ENCODE peak calls at places on chromosome X, in seven cellular contexts. O is heart left ventricle, J is A549, K is endothelial cell of umbilical vein, I is IMR-90, Z is body of pancreas, S is stomach. Y is an unnamed sample.

GRCh38 chrX:10085223-10085622 is 71.6 kb upstream of the CLCN4 start:
- DNase-seq in O (no peak), K (peak; percentile 51), I (no peak), Z (no peak), S (no peak), J (no peak), Y (no peak)

GRCh38 chrX:25941087-25941486 is 197.1 kb upstream of the MAGEB18 start:
- DNase-seq in I (peak; percentile 7), Z (no peak), S (no peak), K (peak; percentile 61), O (no peak), J (no peak), Y (no peak)

GRCh38 chrX:72382199-72382590 is 76.5 kb upstream of the CITED1 start:
- DNase-seq in S (no peak), O (no peak), Z (no peak), J (no peak), I (no peak), K (no peak), Y (no peak)

GRCh38 chrX:96715412-96715940 is 30.8 kb downstream of the DIAPH2 start:
- DNase-seq in I (peak; percentile 78), O (no peak), J (no peak), K (no peak), S (no peak), Z (no peak), Y (no peak)

GRCh38 chrX:53261573-53261972 is 19.8 kb downstream of the IQSEC2 start:
- DNase-seq in K (no peak), S (no peak), Z (no peak), J (no peak), O (no peak), I (no peak), Y (no peak)

GRCh38 chrX:67587946-67588624 is 44.3 kb downstream of the AR start:
- DNase-seq in S (no peak), J (no peak), O (no peak), K (no peak), Z (no peak), I (no peak), Y (no peak)

GRCh38 chrX:129540068-129540653 is at the start of gene OCRL:
- DNase-seq in J (peak; percentile 74), I (peak; percentile 59), Z (peak; percentile 66), K (peak; percentile 66), O (peak; percentile 83), S (peak; percentile 68), Y (peak; percentile 75)

GRCh38 chrX:68832101-68832416 is 3.2 kb downstream of the EFNB1 start:
- DNase-seq in K (peak; percentile 70), Z (peak; percentile 19), O (no peak), I (peak; percentile 83), J (no peak), S (peak; percentile 45), Y (peak; percentile 64)

GRCh38 chrX:10178866-10179463 is 22.2 kb downstream of the CLCN4 start:
- DNase-seq in K (no peak), S (no peak), J (no peak), I (no peak), O (no peak), Z (no peak), Y (no peak)

GRCh38 chrX:37825225-37825842 is 22.0 kb downstream of the DYNLT3 start:
- DNase-seq in I (peak; percentile 38), K (peak; percentile 33), S (peak; percentile 57), J (peak; percentile 10), O (no peak), Z (peak; percentile 46), Y (peak; percentile 33)

GRCh38 chrX:25052798-25053534 is 37.2 kb upstream of the ARX start:
- DNase-seq in I (no peak), K (no peak), S (no peak), O (no peak), Z (no peak), J (no peak), Y (no peak)

GRCh38 chrX:140343226-140343873 is 161.5 kb downstream of the SOX3 start:
- DNase-seq in Z (no peak), I (peak; percentile 1), J (no peak), S (no peak), O (no peak), K (no peak), Y (no peak)

GRCh38 chrX:107736781-107737531 is 38.6 kb downstream of the TSC22D3 start:
- DNase-seq in I (no peak), O (no peak), J (no peak), Z (peak; percentile 45), K (peak; percentile 59), S (no peak), Y (no peak)

GRCh38 chrX:133513116-133513515 is 97.8 kb upstream of the GPC4 start:
- DNase-seq in Z (no peak), O (no peak), I (no peak), J (no peak), K (no peak), S (no peak), Y (no peak)

GRCh38 chrX:45274576-45274975 is 73.9 kb upstream of the DIPK2B start:
- DNase-seq in K (peak; percentile 55), J (no peak), Z (no peak), O (no peak), S (no peak), I (peak; percentile 6), Y (no peak)

GRCh38 chrX:19064175-19064574 is 58.1 kb downstream of the ADGRG2 start:
- DNase-seq in Z (no peak), I (peak; percentile 69), J (peak; percentile 8), S (no peak), K (no peak), O (no peak), Y (no peak)

GRCh38 chrX:81120936-81121351 is 80.8 kb downstream of the HMGN5 start:
- DNase-seq in S (peak; percentile 34), O (no peak), J (peak; percentile 13), Z (peak; percentile 34), I (peak; percentile 48), K (peak; percentile 64), Y (peak; percentile 52)

GRCh38 chrX:24259544-24260240 is 54.2 kb downstream of the SUPT20HL2 start:
- DNase-seq in Z (peak; percentile 57), J (peak; percentile 43), S (no peak), O (no peak), I (peak; percentile 80), K (peak; percentile 32), Y (peak; percentile 67)

GRCh38 chrX:14497184-14497666 is 32.1 kb upstream of the GLRA2 start:
- DNase-seq in I (peak; percentile 4), O (no peak), S (no peak), Z (no peak), J (no peak), K (no peak), Y (no peak)

GRCh38 chrX:17830211-17830610 is 30.9 kb downstream of the RAI2 start:
- DNase-seq in I (no peak), Z (no peak), S (no peak), J (no peak), O (no peak), K (no peak), Y (no peak)
- H3K4me1 ChIP-seq in I (no peaks in the 10 kb centered on the region), Z (no peaks in the 10 kb centered on the region), S (no peaks in the 10 kb centered on the region), J (no peaks in the 10 kb centered on the region), O (no peaks in the 10 kb centered on the region), K (no peaks in the 10 kb centered on the region), Y (no peaks in the 10 kb centered on the region)

DNA sequence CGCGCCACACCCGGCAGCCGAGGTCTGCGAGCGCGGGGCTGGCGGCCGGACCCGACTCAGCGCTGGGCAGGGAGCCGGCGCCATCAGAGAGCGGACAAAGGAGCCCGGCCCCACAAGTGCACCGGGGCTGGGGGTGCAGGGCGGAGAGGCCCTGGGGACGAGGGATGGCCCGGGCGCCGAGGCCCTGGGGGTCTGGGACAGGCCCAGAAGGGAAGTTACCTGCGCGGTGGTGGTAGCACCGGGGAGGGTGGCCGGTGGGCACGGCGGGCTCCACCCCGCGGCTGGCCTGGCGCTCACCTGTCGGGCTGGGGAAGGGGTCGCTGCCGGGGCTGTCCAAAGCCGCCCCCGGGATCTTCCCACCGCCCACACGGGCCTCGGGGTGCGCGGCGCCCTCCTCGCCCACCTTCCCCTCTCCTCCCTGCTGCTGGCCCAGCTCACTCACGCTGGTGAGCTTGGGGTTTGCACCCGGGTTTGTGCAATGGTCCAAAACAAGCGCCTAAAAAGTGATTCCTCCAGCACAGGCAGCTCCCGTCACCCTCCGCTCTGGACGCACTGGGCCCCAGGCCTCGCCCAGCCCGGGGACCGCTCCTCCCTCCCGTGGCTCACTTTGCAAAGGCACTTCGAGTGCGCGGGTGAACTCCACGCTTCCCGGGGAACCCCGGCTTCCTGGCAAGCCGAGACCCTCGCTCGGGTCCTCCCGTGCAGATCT is at the start of gene CTPS2:
- DNase-seq in I (peak; percentile 48), K (peak; percentile 1), S (peak; percentile 70), O (peak; percentile 83), Z (peak; percentile 75), J (peak; percentile 79), Y (peak; percentile 55)
- TF ChIP-seq POLR2A in I (no peak), K (no peak), S (no peak), O (no peak), Z (peak; percentile 84), J (peak; percentile 67), Y (no peak)

GRCh38 chrX:54794795-54795194 is 3.3 kb downstream of the ITIH6 start:
- DNase-seq in O (no peak), K (no peak), I (no peak), Z (no peak), J (no peak), S (no peak), Y (no peak)

GRCh38 chrX:54799046-54799445 is 991 bp upstream of the ITIH6 start:
- DNase-seq in J (no peak), S (no peak), O (no peak), I (no peak), Z (no peak), K (no peak), Y (no peak)

GRCh38 chrX:54798137-54798536 is at the start of gene ITIH6:
- DNase-seq in J (no peak), S (no peak), I (no peak), K (no peak), Z (no peak), O (no peak), Y (no peak)

GRCh38 chrX:54788446-54788845 is 9.6 kb downstream of the ITIH6 start:
- DNase-seq in S (no peak), J (no peak), I (no peak), Z (no peak), O (no peak), K (no peak), Y (no peak)

DNA sequence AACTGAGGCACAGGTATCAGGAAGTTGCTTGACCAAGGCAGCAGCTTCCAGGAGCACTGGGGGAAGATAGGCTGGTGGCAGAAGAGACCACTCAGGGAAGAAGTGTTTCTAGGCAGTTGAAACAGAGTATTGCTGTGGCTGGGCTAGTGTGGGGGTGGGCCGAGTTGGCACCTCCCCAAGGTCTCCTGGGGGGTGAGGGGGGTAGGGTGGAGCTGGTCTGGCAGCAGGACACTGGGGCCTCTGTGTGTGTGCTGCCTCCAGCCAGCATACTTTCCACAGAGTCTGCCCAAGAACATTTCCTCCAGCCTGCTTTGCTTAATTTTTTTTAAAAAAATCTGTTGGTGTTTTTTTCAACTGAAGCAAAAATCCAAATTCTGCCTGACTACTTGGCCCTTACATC is 4.1 kb downstream of the ITIH6 start:
- DNase-seq in Z (no peak), O (no peak), S (no peak), J (no peak), I (no peak), K (no peak), Y (peak; percentile 27)
- H3K4me1 ChIP-seq in Z (no peaks in the 10 kb centered on the region), O (no peaks in the 10 kb centered on the region), S (no peaks in the 10 kb centered on the region), J (no peaks in the 10 kb centered on the region), I (no peaks in the 10 kb centered on the region), K (no peaks in the 10 kb centered on the region), Y (no peaks in the 10 kb centered on the region)

DNA sequence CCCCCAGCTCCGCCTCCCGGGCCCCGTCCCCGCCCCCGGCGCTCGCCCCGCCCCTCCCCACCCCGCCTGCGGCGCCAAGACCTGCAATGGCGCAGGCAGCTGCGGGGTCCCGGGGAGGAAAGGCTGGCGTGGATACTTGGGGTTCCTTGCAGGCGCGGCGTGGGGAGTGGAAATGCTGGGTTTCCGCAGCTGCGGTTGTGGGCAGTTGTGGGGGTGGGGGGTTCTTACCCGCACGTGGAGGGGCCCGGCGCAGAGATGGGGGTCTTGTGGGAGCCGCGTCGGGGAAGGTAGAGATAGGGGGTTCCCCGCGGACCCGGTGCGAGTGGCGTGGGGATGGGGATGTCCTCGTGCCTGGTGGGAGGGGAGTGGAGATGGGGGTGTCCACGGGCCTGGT is 678 bp upstream of the ASMTL start:
- DNase-seq in O (no peak), J (peak; percentile 60), S (no peak), K (no peak), Z (no peak), I (no peak), Y (no peak)
- TF ChIP-seq POLR2A in O (no peak), J (peak; percentile 22), S (no peak), K (no peak), Z (peak; percentile 51), I (no peak), Y (no peak)